ENCODE peak calls at places on chromosome 17, in eight cellular contexts. S is brain microvascular endothelial cell, B is posterior vena cava, I is NCI-H345, T is iPS DF 6.9, W is kidney glomerular epithelial cell, A is mucosa of descending colon, N is C1 segment of cervical spinal cord. Y is an unnamed sample.

GRCh38 chr17:9844153-9844552 is 18.4 kb downstream of the GLP2R start:
- DNase-seq in A (no peak), N (no peak), I (no peak), B (no peak), T (no peak), S (no peak), W (no peak), Y (no peak)

GRCh38 chr17:68310141-68310540 is 18.8 kb downstream of the ARSG start:
- DNase-seq in W (no peak), A (no peak), B (no peak), N (no peak), S (no peak), T (no peak), I (no peak), Y (no peak)

GRCh38 chr17:44979426-44980273 is 11.5 kb upstream of the C1QL1 start:
- DNase-seq in B (no peak), A (no peak), T (no peak), N (no peak), I (no peak), W (no peak), S (no peak), Y (no peak)

GRCh38 chr17:17928422-17929386 is 43.5 kb downstream of the TOM1L2 start:
- DNase-seq in W (peak), A (no peak), I (no peak), N (no peak), S (no peak), B (peak), T (no peak), Y (no peak)

GRCh38 chr17:14986127-14986526 is 279.0 kb downstream of the PMP22 start:
- DNase-seq in B (no peak), S (no peak), I (no peak), W (no peak), N (no peak), T (no peak), A (no peak), Y (no peak)

GRCh38 chr17:41520821-41521521 is 2.3 kb upstream of the KRT15 start:
- DNase-seq in N (no peak), B (no peak), A (peak), I (peak), S (no peak), W (peak), T (no peak), Y (no peak)

GRCh38 chr17:73017653-73018052 is 74.8 kb downstream of the SLC39A11 start:
- DNase-seq in A (no peak), I (no peak), T (no peak), B (no peak), N (no peak), W (peak), S (peak), Y (no peak)

GRCh38 chr17:48505788-48506187 is 25.0 kb downstream of the HOXB1 start:
- DNase-seq in I (peak), S (peak), N (no peak), A (no peak), T (no peak), W (peak), B (no peak), Y (peak)

GRCh38 chr17:56314026-56314425 is 160.8 kb downstream of the ANKFN1 start:
- DNase-seq in I (no peak), T (no peak), W (no peak), S (no peak), A (no peak), N (no peak), B (no peak), Y (no peak)

GRCh38 chr17:41060052-41060604 is at the start of gene KRTAP2-3:
- DNase-seq in I (no peak), N (no peak), B (no peak), S (peak), W (peak), T (no peak), A (no peak), Y (peak)

GRCh38 chr17:7549401-7550055 is 670 bp downstream of the TNFSF12 start:
- DNase-seq in S (no peak), B (no peak), W (no peak), T (no peak), N (no peak), A (peak), I (no peak), Y (no peak)

GRCh38 chr17:73482251-73482661 is 162.0 kb downstream of the SDK2 start:
- DNase-seq in A (no peak), B (peak), T (no peak), N (no peak), I (no peak), S (no peak), W (no peak), Y (no peak)

GRCh38 chr17:80942360-80943345 is 49.0 kb upstream of the CHMP6 start:
- DNase-seq in S (peak), W (no peak), A (peak), I (no peak), N (peak), T (no peak), B (peak), Y (no peak)

GRCh38 chr17:38341035-38341721 is 2.6 kb downstream of the GPR179 start:
- DNase-seq in T (no peak), N (peak), W (no peak), S (no peak), B (no peak), A (no peak), I (peak), Y (peak)

GRCh38 chr17:17737938-17738894 is 57.0 kb downstream of the RAI1 start:
- DNase-seq in W (peak), A (peak), N (no peak), B (no peak), S (no peak), I (no peak), T (no peak), Y (no peak)

GRCh38 chr17:4986951-4987766 is at the start of gene CAMTA2:
- DNase-seq in W (peak), B (peak), N (peak), I (peak), S (peak), A (peak), T (no peak), Y (peak)

GRCh38 chr17:57760001-57760400 is 14.9 kb upstream of the CCDC182 start:
- DNase-seq in A (no peak), W (no peak), B (no peak), N (no peak), S (no peak), I (no peak), T (no peak), Y (no peak)

GRCh38 chr17:81471804-81472456 is 40.7 kb downstream of the ACTG1 start:
- DNase-seq in N (peak), I (peak), B (peak), W (peak), T (no peak), A (peak), S (peak), Y (no peak)

GRCh38 chr17:58303981-58304734 is 23.4 kb upstream of the MPO start:
- DNase-seq in S (peak), I (peak), A (no peak), B (peak), N (no peak), T (peak), W (no peak), Y (peak)

GRCh38 chr17:7176870-7177209 is 2.3 kb downstream of the ASGR1 start:
- DNase-seq in N (no peak), B (peak), W (no peak), S (no peak), T (no peak), I (no peak), A (no peak), Y (no peak)

GRCh38 chr17:79861371-79862216 is 22.4 kb upstream of the CBX4 start:
- DNase-seq in B (no peak), T (no peak), S (no peak), W (no peak), N (no peak), I (no peak), A (no peak), Y (no peak)

GRCh38 chr17:740240-741055 is 8.1 kb downstream of the TLCD3A start:
- DNase-seq in I (no peak), A (peak), W (no peak), N (no peak), S (no peak), B (peak), T (no peak), Y (no peak)

GRCh38 chr17:17363638-17364337 is 60.6 kb downstream of the NT5M start:
- DNase-seq in N (no peak), B (peak), I (no peak), S (no peak), T (no peak), W (no peak), A (peak), Y (no peak)

GRCh38 chr17:20154601-20155000 is 145.4 kb downstream of the SPECC1 start:
- DNase-seq in T (no peak), N (no peak), S (no peak), B (no peak), I (no peak), A (no peak), W (no peak), Y (no peak)

GRCh38 chr17:75638893-75639292 is 5.7 kb downstream of the SMIM5 start:
- DNase-seq in T (no peak), B (no peak), I (no peak), S (no peak), W (no peak), N (no peak), A (peak), Y (no peak)

GRCh38 chr17:5042152-5043022 is 7.2 kb upstream of the SLC52A1 start:
- DNase-seq in T (no peak), S (no peak), W (no peak), B (no peak), I (no peak), A (no peak), N (no peak), Y (no peak)

GRCh38 chr17:66945451-66945850 is 19.1 kb upstream of the CACNG4 start:
- DNase-seq in A (no peak), B (peak), I (no peak), W (no peak), T (no peak), S (no peak), N (no peak), Y (peak)

GRCh38 chr17:14747576-14747940 is 446.7 kb downstream of the HS3ST3B1 start:
- DNase-seq in I (no peak), B (no peak), T (no peak), A (no peak), N (no peak), S (no peak), W (no peak), Y (no peak)

GRCh38 chr17:74803388-74803930 is 27.3 kb upstream of the NAT9 start:
- DNase-seq in W (no peak), T (no peak), A (no peak), B (no peak), S (no peak), I (no peak), N (no peak), Y (no peak)

GRCh38 chr17:74380086-74380958 is 13.0 kb downstream of the GPR142 start:
- DNase-seq in I (no peak), N (no peak), A (peak), W (no peak), S (no peak), T (no peak), B (no peak), Y (no peak)

GRCh38 chr17:77318491-77319210 is 177.9 kb downstream of the SEC14L1 start:
- DNase-seq in B (peak), W (no peak), T (no peak), I (no peak), A (peak), S (no peak), N (no peak), Y (peak)

GRCh38 chr17:80327518-80327917 is 66.9 kb downstream of the RNF213 start:
- DNase-seq in T (no peak), W (no peak), B (no peak), S (no peak), A (no peak), I (no peak), N (no peak), Y (no peak)

GRCh38 chr17:79776378-79777165 is 1.4 kb upstream of the CBX2 start:
- DNase-seq in A (no peak), N (no peak), I (no peak), W (no peak), S (no peak), T (no peak), B (no peak), Y (no peak)

GRCh38 chr17:36851230-36851629 is 86.0 kb upstream of the LHX1 start:
- DNase-seq in S (no peak), N (no peak), T (no peak), B (peak), I (no peak), W (no peak), A (no peak), Y (no peak)

GRCh38 chr17:46977348-46977747 is 1.7 kb downstream of the RPRML start:
- DNase-seq in S (no peak), W (no peak), I (peak), A (no peak), B (peak), T (peak), N (no peak), Y (peak)

GRCh38 chr17:4185656-4186055 is 42.7 kb downstream of the CYB5D2 start:
- DNase-seq in T (no peak), B (no peak), S (no peak), W (no peak), N (no peak), I (no peak), A (no peak), Y (no peak)

GRCh38 chr17:65918921-65919546 is 272.9 kb downstream of the CEP112 start:
- DNase-seq in I (no peak), B (no peak), T (no peak), S (no peak), W (no peak), N (no peak), A (no peak), Y (no peak)

GRCh38 chr17:79632432-79632735 is 21.5 kb upstream of the RBFOX3 start:
- DNase-seq in I (no peak), W (no peak), A (no peak), N (no peak), S (no peak), T (no peak), B (peak), Y (no peak)

GRCh38 chr17:80163315-80163714 is 6.5 kb upstream of the CARD14 start:
- DNase-seq in W (no peak), T (no peak), A (no peak), N (no peak), B (no peak), I (no peak), S (no peak), Y (no peak)

Y was measured in ACHN.